ENCODE peak calls at places on chromosomes 3 and 15, in four cellular contexts. H is central memory CD4-positive, alpha-beta T cell; U is NCI-H446 treated with DMSO at 0.1 percent for 48 hours; Y is lung microvascular endothelial cell. Z is an unnamed sample.

GRCh38 chr3:82353281-82354171 is 592.1 kb upstream of the GBE1 start:
- DNase-seq in H (no peak), U (peak), Y (no peak), Z (no peak)

GRCh38 chr15:57578288-57578900 is 13.3 kb upstream of the MYZAP start:
- DNase-seq in H (no peak), U (no peak), Y (peak), Z (no peak)

GRCh38 chr3:179811321-179812095 is 158.7 kb downstream of the USP13 start:
- DNase-seq in H (no peak), U (peak), Y (peak), Z (no peak)

GRCh38 chr3:51137715-51138114 is 247.4 kb upstream of the MANF start:
- DNase-seq in H (no peak), U (no peak), Y (no peak), Z (no peak)

GRCh38 chr3:123732447-123732846 is 147.6 kb upstream of the HACD2 start:
- DNase-seq in H (no peak), U (no peak), Y (no peak), Z (no peak)

GRCh38 chr3:12916159-12916558 is 74.8 kb upstream of the RPL32 start:
- DNase-seq in H (peak), U (no peak), Y (no peak), Z (no peak)

GRCh38 chr3:4688411-4688810 is 195.3 kb downstream of the ITPR1 start:
- DNase-seq in H (no peak), U (no peak), Y (no peak), Z (no peak)

GRCh38 chr15:73601449-73602425 is 31.5 kb downstream of the NPTN start:
- DNase-seq in H (no peak), U (peak), Y (peak), Z (no peak)

GRCh38 chr3:74624301-74624700 is 9.8 kb upstream of the CNTN3 start:
- DNase-seq in H (no peak), U (no peak), Y (no peak), Z (no peak)

GRCh38 chr15:64763874-64764273 is 11.5 kb downstream of the RBPMS2 start:
- DNase-seq in H (no peak), U (no peak), Y (no peak), Z (no peak)

GRCh38 chr3:138360272-138361192 is 12.2 kb downstream of the MRAS start:
- DNase-seq in H (no peak), U (no peak), Y (no peak), Z (no peak)

GRCh38 chr3:4827767-4828166 is 151.5 kb upstream of the BHLHE40 start:
- DNase-seq in H (no peak), U (no peak), Y (no peak), Z (no peak)

GRCh38 chr3:45528429-45528828 is 66.1 kb upstream of the LIMD1 start:
- DNase-seq in H (no peak), U (no peak), Y (no peak), Z (no peak)

GRCh38 chr3:30970183-30970582 is 75.7 kb upstream of the GADL1 start:
- DNase-seq in H (peak), U (no peak), Y (peak), Z (no peak)

GRCh38 chr15:70479056-70479455 is 284.3 kb downstream of the UACA start:
- DNase-seq in H (no peak), U (no peak), Y (no peak), Z (no peak)

GRCh38 chr15:80241508-80241907 is 10.5 kb downstream of the CTXND1 start:
- DNase-seq in H (no peak), U (no peak), Y (no peak), Z (no peak)

GRCh38 chr15:78302579-78302978 is 3.2 kb upstream of the SKIC8 start:
- DNase-seq in H (no peak), U (no peak), Y (no peak), Z (no peak)

GRCh38 chr3:148924572-148924971 is 59.5 kb downstream of the CPA3 start:
- DNase-seq in H (no peak), U (no peak), Y (no peak), Z (no peak)

GRCh38 chr3:194136519-194137313 is 768 bp downstream of the HES1 start:
- DNase-seq in H (peak), U (no peak), Y (peak), Z (no peak)

GRCh38 chr15:36221992-36222391 is 357.4 kb upstream of the CDIN1 start:
- DNase-seq in H (no peak), U (no peak), Y (no peak), Z (no peak)

GRCh38 chr3:165855581-165855980 is 18.4 kb upstream of the BCHE start:
- DNase-seq in H (no peak), U (peak), Y (peak), Z (no peak)

GRCh38 chr3:58008140-58009025 is at the start of gene FLNB:
- DNase-seq in H (peak), U (no peak), Y (peak), Z (peak)

GRCh38 chr3:129360224-129360623 is 68.2 kb downstream of the EFCAB12 start:
- DNase-seq in H (no peak), U (no peak), Y (no peak), Z (no peak)

GRCh38 chr15:52225230-52225629 is 34.0 kb upstream of the GNB5 start:
- DNase-seq in H (no peak), U (no peak), Y (no peak), Z (no peak)

GRCh38 chr3:122795674-122795969 is 753 bp downstream of the SLC49A4 start:
- DNase-seq in H (no peak), U (no peak), Y (no peak), Z (no peak)

GRCh38 chr15:84947947-84948830 is 33.5 kb upstream of the PDE8A start:
- DNase-seq in H (no peak), U (no peak), Y (peak), Z (no peak)

GRCh38 chr3:122921791-122922651 is 105.5 kb downstream of the SEMA5B start:
- DNase-seq in H (no peak), U (no peak), Y (no peak), Z (no peak)

GRCh38 chr15:33561407-33561806 is 250.6 kb downstream of the RYR3 start:
- DNase-seq in H (no peak), U (no peak), Y (no peak), Z (no peak)

GRCh38 chr15:56978898-56979662 is 60.6 kb downstream of the TCF12 start:
- DNase-seq in H (no peak), U (no peak), Y (no peak), Z (no peak)

GRCh38 chr3:168620854-168621253 is 525.1 kb upstream of the GOLIM4 start:
- DNase-seq in H (no peak), U (peak), Y (peak), Z (no peak)

GRCh38 chr3:175668300-175668699 is 809.2 kb downstream of the NAALADL2 start:
- DNase-seq in H (no peak), U (no peak), Y (no peak), Z (no peak)

GRCh38 chr3:129476586-129476985 is 36.6 kb downstream of the IFT122 start:
- DNase-seq in H (no peak), U (no peak), Y (no peak), Z (no peak)

GRCh38 chr3:48418140-48418539 is 11.7 kb downstream of the PLXNB1 start:
- DNase-seq in H (no peak), U (no peak), Y (no peak), Z (no peak)

GRCh38 chr15:51625236-51625635 is 2.7 kb upstream of the DMXL2 start:
- DNase-seq in H (no peak), U (no peak), Y (no peak), Z (no peak)

GRCh38 chr15:35624881-35625280 is 78.9 kb upstream of the DPH6 start:
- DNase-seq in H (no peak), U (peak), Y (no peak), Z (no peak)

GRCh38 chr15:74433592-74434259 is at the start of gene SEMA7A:
- DNase-seq in H (peak), U (no peak), Y (peak), Z (peak)

GRCh38 chr3:45092132-45093031 is 53.8 kb downstream of the CDCP1 start:
- DNase-seq in H (no peak), U (no peak), Y (no peak), Z (no peak)